ENCODE peak calls at places on chromosomes 12 and 14, in nine cellular contexts. R is GM23338; A is tibial nerve; C is foreskin keratinocyte; U is CD4-positive, alpha-beta T cell; J is heart left ventricle; W is OCI-LY7; M is cardiac fibroblast; E is choroid plexus epithelial cell. T is an unnamed sample.

GRCh38 chr14:21261824-21262223 is 7.4 kb downstream of the HNRNPC start:
- DNase-seq in U (no peak), C (no peak), R (no peak), M (no peak), J (no peak), A (no peak), W (no peak), E (no peak), T (no peak)

GRCh38 chr14:92122761-92123160 is 992 bp downstream of the CPSF2 start:
- DNase-seq in R (no peak), J (no peak), U (no peak), M (peak), C (no peak), W (no peak), A (no peak), E (peak), T (no peak)

GRCh38 chr14:23186913-23187654 is 3.6 kb upstream of the SLC7A8 start:
- DNase-seq in W (peak), C (peak), J (no peak), E (peak), U (peak), R (peak), A (no peak), M (peak), T (no peak)

GRCh38 chr12:94304566-94305061 is 155.1 kb downstream of the CEP83 start:
- DNase-seq in W (no peak), E (peak), U (no peak), A (no peak), R (peak), J (no peak), C (no peak), M (peak), T (no peak)

GRCh38 chr12:75439930-75440329 is 40.6 kb upstream of the GLIPR1 start:
- DNase-seq in W (no peak), U (no peak), E (no peak), J (no peak), R (no peak), C (no peak), A (no peak), M (no peak), T (no peak)

GRCh38 chr14:64758711-64759554 is 54.7 kb downstream of the PLEKHG3 start:
- DNase-seq in J (no peak), W (no peak), M (peak), E (peak), C (peak), U (no peak), A (no peak), R (no peak), T (peak)

GRCh38 chr12:24175949-24176348 is 226.5 kb upstream of the SOX5 start:
- DNase-seq in R (no peak), J (no peak), M (no peak), W (no peak), A (no peak), U (no peak), C (no peak), E (no peak), T (no peak)

GRCh38 chr12:5783274-5783920 is 161.7 kb downstream of the ANO2 start:
- DNase-seq in W (no peak), R (no peak), E (no peak), U (no peak), A (no peak), C (peak), J (no peak), M (no peak), T (no peak)

GRCh38 chr14:95021588-95021987 is 135.7 kb downstream of the DICER1 start:
- DNase-seq in C (no peak), U (no peak), R (peak), M (no peak), W (no peak), J (no peak), A (no peak), E (no peak), T (no peak)

GRCh38 chr14:51473808-51474207 is 177.9 kb upstream of the FRMD6 start:
- DNase-seq in A (no peak), U (no peak), R (no peak), C (peak), M (peak), W (no peak), E (peak), J (no peak), T (no peak)

GRCh38 chr14:72535485-72535884 is 358.4 kb downstream of the DPF3 start:
- DNase-seq in J (no peak), R (no peak), E (no peak), A (no peak), C (no peak), U (no peak), M (no peak), W (no peak), T (no peak)

GRCh38 chr14:95561001-95561412 is 26.2 kb downstream of the GLRX5 start:
- DNase-seq in M (peak), U (peak), W (peak), A (peak), E (peak), J (peak), R (peak), C (peak), T (peak)

GRCh38 chr12:89678225-89678624 is 30.4 kb downstream of the ATP2B1 start:
- DNase-seq in A (no peak), W (no peak), C (peak), M (no peak), R (no peak), J (no peak), U (no peak), E (no peak), T (no peak)

GRCh38 chr14:55807059-55807499 is 227.1 kb downstream of the KTN1 start:
- DNase-seq in C (peak), A (peak), R (no peak), W (no peak), E (peak), U (peak), M (peak), J (peak), T (peak)

GRCh38 chr12:80469681-80470080 is 25.6 kb downstream of the PTPRQ start:
- DNase-seq in M (peak), E (no peak), J (no peak), U (no peak), C (peak), W (no peak), R (no peak), A (no peak), T (no peak)

GRCh38 chr14:74867673-74868072 is 8.3 kb downstream of the PROX2 start:
- DNase-seq in J (peak), R (no peak), M (peak), C (no peak), E (peak), W (no peak), U (peak), A (no peak), T (peak)

GRCh38 chr14:94342334-94342934 is 19.3 kb upstream of the SERPINA6 start:
- DNase-seq in R (no peak), C (peak), M (peak), J (peak), E (peak), W (no peak), A (peak), U (no peak), T (peak)

GRCh38 chr12:30795410-30795659 is 40.6 kb upstream of the CAPRIN2 start:
- DNase-seq in C (no peak), W (no peak), U (no peak), E (no peak), A (no peak), J (no peak), M (no peak), R (no peak), T (no peak)

GRCh38 chr12:1920971-1921370 is 2.5 kb upstream of the CACNA2D4 start:
- DNase-seq in E (no peak), C (no peak), R (no peak), M (no peak), J (peak), W (no peak), A (no peak), U (no peak), T (peak)

GRCh38 chr12:1918875-1919236 is 404 bp upstream of the CACNA2D4 start:
- DNase-seq in W (no peak), M (no peak), C (no peak), A (no peak), R (no peak), E (no peak), U (no peak), J (no peak), T (peak)

GRCh38 chr12:1920436-1920835 is 2.0 kb upstream of the CACNA2D4 start:
- DNase-seq in R (no peak), J (no peak), U (no peak), C (no peak), A (no peak), W (no peak), M (no peak), E (no peak), T (no peak)

GRCh38 chr12:1919284-1919683 is 832 bp upstream of the CACNA2D4 start:
- DNase-seq in W (no peak), C (no peak), M (no peak), U (no peak), J (no peak), A (no peak), R (no peak), E (peak), T (no peak)

GRCh38 chr12:1919763-1920162 is 1.3 kb upstream of the CACNA2D4 start:
- DNase-seq in J (no peak), U (no peak), C (no peak), W (no peak), R (no peak), A (no peak), M (no peak), E (no peak), T (no peak)
- TF ChIP-seq CTCF in J (no peak), U (no peak), C (no peak), W (no peak), R (no peak), A (no peak), M (no peak), E (no peak), T (no peak)

DNA sequence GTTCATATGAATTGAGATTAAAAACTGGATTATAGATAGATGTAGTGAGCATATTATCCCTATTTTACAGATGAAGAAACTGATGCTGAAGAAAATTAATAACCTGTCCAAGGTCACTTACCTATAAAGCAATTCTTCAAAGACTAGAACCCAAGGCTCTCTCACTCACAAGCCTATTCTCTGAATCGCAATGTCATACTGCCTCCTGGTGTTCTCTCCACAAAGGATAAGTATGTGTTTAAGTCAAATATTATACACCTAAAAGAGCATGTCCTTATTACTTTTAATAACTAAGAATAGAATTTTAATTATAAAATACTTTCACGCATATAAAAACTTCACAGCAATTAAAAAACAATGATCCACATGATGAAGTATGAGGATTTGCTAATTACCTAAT is 721.3 kb upstream of the USP15 start:
- DNase-seq in C (peak), M (no peak), W (peak), E (peak), U (no peak), A (no peak), R (peak), J (no peak), T (no peak)
- TF ChIP-seq CTCF in C (peak), M (no peak), W (peak), E (peak), U (no peak), A (no peak), R (peak), J (no peak), T (no peak)

GRCh38 chr14:96584199-96584906 is 82.2 kb downstream of the PAPOLA start:
- DNase-seq in J (no peak), M (peak), W (peak), C (no peak), E (peak), R (peak), A (no peak), U (peak), T (no peak)
- TF ChIP-seq CTCF in J (peak), M (no peak), W (peak), C (peak), E (peak), R (peak), A (no peak), U (no peak), T (peak)

GRCh38 chr12:49052451-49053208 is 8.0 kb downstream of the KMT2D start:
- DNase-seq in M (no peak), C (no peak), R (no peak), J (no peak), W (no peak), A (no peak), U (no peak), E (no peak), T (no peak)
- TF ChIP-seq CTCF in M (no peak), C (no peak), R (no peak), J (no peak), W (no peak), A (no peak), U (no peak), E (no peak), T (no peak)

DNA sequence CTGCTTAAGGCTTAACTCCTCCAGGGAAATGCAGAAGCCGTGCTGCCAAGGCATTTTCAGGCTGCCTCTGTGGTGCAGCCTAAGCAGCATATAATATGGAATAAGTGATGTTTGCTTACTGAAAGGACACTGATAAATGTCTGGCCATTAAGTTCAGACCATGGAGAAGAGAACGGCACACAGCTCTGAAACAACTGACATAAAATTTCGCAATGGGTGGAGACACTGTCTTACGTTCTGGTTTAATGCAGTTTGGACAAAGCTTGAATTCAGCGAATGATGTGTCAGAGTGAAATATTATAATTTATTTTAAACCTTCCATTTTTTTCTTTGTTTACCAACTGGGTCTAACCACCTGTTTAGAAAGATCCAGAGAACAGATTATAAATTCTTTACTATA is 27.2 kb upstream of the NRXN3 start:
- DNase-seq in A (no peak), U (no peak), J (no peak), M (no peak), R (no peak), E (no peak), W (no peak), C (no peak), T (no peak)
- TF ChIP-seq CTCF in A (no peak), U (no peak), J (no peak), M (no peak), R (no peak), E (no peak), W (no peak), C (no peak), T (no peak)

GRCh38 chr14:101185081-101185835 is 281.7 kb upstream of the RTL1 start:
- DNase-seq in W (no peak), J (no peak), C (no peak), R (no peak), A (no peak), M (no peak), U (no peak), E (no peak), T (no peak)

GRCh38 chr14:101184562-101184961 is 281.0 kb upstream of the RTL1 start:
- DNase-seq in E (no peak), R (no peak), U (no peak), J (no peak), W (no peak), M (no peak), C (no peak), A (no peak), T (no peak)

GRCh38 chr14:101184104-101184455 is 280.6 kb upstream of the RTL1 start:
- DNase-seq in W (no peak), A (no peak), E (no peak), U (no peak), M (no peak), J (no peak), C (no peak), R (no peak), T (no peak)

GRCh38 chr14:101182476-101182875 is 279.0 kb upstream of the RTL1 start:
- DNase-seq in R (no peak), W (no peak), M (no peak), E (no peak), C (no peak), J (no peak), U (no peak), A (no peak), T (no peak)

GRCh38 chr14:101183376-101184103 is 280.0 kb upstream of the RTL1 start:
- DNase-seq in R (peak), U (no peak), E (peak), W (peak), C (no peak), J (no peak), A (no peak), M (no peak), T (no peak)
- TF ChIP-seq CTCF in R (peak), U (no peak), E (peak), W (peak), C (peak), J (no peak), A (no peak), M (peak), T (peak)

DNA sequence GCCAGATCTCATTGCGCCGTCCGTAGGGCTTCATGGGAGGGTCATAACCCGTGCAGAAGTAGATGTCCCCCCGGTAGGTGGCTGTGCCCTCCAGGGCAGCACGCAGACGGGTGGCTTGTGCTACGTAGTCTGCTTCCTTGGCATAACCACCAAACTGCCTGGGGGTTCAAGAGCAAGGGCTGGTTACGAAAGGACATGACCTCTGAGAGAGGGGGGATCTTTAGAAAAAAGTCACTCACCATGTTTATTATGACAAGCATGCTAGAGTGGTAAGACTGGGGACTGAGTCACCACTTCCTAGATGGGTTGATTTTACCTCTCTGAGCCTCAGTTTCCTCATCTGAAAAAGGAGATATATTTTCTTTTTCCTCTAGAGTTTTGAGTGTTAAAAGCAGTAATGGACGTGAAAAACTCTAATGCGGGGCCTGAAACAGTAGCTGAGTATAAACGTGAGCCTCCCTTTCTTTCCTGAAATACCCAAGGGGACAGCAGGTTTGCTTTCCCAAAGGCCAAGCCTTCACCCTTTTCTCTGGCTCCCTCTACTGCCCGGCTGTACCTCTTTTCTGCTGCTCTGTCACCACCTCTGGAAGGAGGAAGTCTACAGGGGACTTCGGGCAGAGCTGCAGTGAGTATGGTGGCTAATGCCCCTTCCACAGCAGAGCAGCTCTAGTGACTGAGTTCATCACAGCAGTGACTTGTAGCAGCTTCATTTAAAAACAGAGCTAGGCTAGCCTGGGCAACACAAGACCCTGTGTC is 23.5 kb upstream of the GPRC5D start:
- DNase-seq in W (peak), U (no peak), J (no peak), R (peak), E (peak), M (peak), C (peak), A (no peak), T (peak)
- TF ChIP-seq CTCF in W (peak), U (no peak), J (peak), R (peak), E (peak), M (peak), C (peak), A (no peak), T (peak)

GRCh38 chr12:50926415-50926814 is 25.9 kb upstream of the HIGD1C start:
- DNase-seq in A (no peak), U (no peak), W (peak), C (no peak), M (no peak), J (no peak), R (no peak), E (no peak), T (no peak)

GRCh38 chr12:50925342-50925651 is 27.0 kb upstream of the HIGD1C start:
- DNase-seq in R (peak), W (peak), J (no peak), E (no peak), M (no peak), C (no peak), U (no peak), A (no peak), T (no peak)

GRCh38 chr12:50924439-50925341 is 27.7 kb upstream of the HIGD1C start:
- DNase-seq in C (peak), U (no peak), R (peak), J (peak), E (peak), M (peak), A (peak), W (peak), T (peak)

GRCh38 chr12:50927356-50927755 is 25.0 kb upstream of the HIGD1C start:
- DNase-seq in R (no peak), M (no peak), U (no peak), A (no peak), C (no peak), J (no peak), E (no peak), W (no peak), T (no peak)

GRCh38 chr12:50925920-50926319 is 26.4 kb upstream of the HIGD1C start:
- DNase-seq in A (no peak), J (no peak), R (no peak), W (no peak), C (no peak), U (no peak), M (no peak), E (no peak), T (no peak)
- TF ChIP-seq CTCF in A (no peak), J (no peak), R (no peak), W (no peak), C (no peak), U (no peak), M (no peak), E (no peak), T (no peak)

GRCh38 chr12:58416211-58416610 is 474.8 kb downstream of the ATP23 start:
- DNase-seq in U (no peak), W (no peak), A (no peak), E (peak), M (peak), R (no peak), C (peak), J (no peak), T (no peak)
- TF ChIP-seq CTCF in U (no peak), W (no peak), A (no peak), E (peak), M (peak), R (no peak), C (peak), J (no peak), T (no peak)

GRCh38 chr12:101876861-101877815 is at the start of gene DRAM1:
- DNase-seq in E (peak), W (peak), R (peak), J (peak), A (peak), M (peak), C (peak), U (peak), T (peak)
- TF ChIP-seq CTCF in E (no peak), W (no peak), R (no peak), J (peak), A (no peak), M (no peak), C (peak), U (no peak), T (no peak)

T was measured in dorsolateral prefrontal cortex.